ENCODE peak calls at places on chromosomes 13 and 19, in four cellular contexts. L is CD4-positive, alpha-beta T cell; G is AG04450; O is mammary epithelial cell. V is an unnamed sample.

GRCh38 chr19:48415869-48416268 is 22.4 kb downstream of the GRIN2D start:
- DNase-seq in L (no peak), G (no peak), O (no peak), V (no peak)

GRCh38 chr19:42965204-42965603 is 28.2 kb upstream of the PSG7 start:
- DNase-seq in L (no peak), O (peak), G (peak), V (peak)

GRCh38 chr13:106129273-106129672 is 406.2 kb downstream of the EFNB2 start:
- DNase-seq in O (no peak), L (no peak), G (no peak), V (peak)

GRCh38 chr13:100302391-100302790 is 213.5 kb downstream of the PCCA start:
- DNase-seq in L (no peak), G (no peak), O (no peak), V (no peak)

GRCh38 chr19:29542776-29543175 is 17.0 kb downstream of the VSTM2B start:
- DNase-seq in L (peak), O (no peak), G (no peak), V (no peak)

GRCh38 chr13:70249332-70250064 is 141.2 kb upstream of the KLHL1 start:
- DNase-seq in G (no peak), O (peak), L (no peak), V (peak)

GRCh38 chr13:101514695-101515275 is 62.3 kb downstream of the ITGBL1 start:
- DNase-seq in O (peak), L (no peak), G (peak), V (peak)

GRCh38 chr19:50331187-50332013 is 2.2 kb upstream of the KCNC3 start:
- DNase-seq in G (no peak), L (no peak), O (no peak), V (no peak)

GRCh38 chr13:51726446-51727185 is 77.3 kb downstream of the DHRS12 start:
- DNase-seq in G (peak), O (no peak), L (no peak), V (peak)

GRCh38 chr13:111033172-111034133 is 81.7 kb upstream of the ARHGEF7 start:
- DNase-seq in L (no peak), G (no peak), O (peak), V (peak)

GRCh38 chr13:113785051-113786010 is 26.3 kb downstream of the TMEM255B start:
- DNase-seq in O (peak), G (peak), L (peak), V (peak)

GRCh38 chr13:20230913-20231838 is 943 bp downstream of the GJB6 start:
- DNase-seq in O (no peak), G (no peak), L (peak), V (no peak)

GRCh38 chr19:1064661-1065605 is 2.0 kb upstream of the ARHGAP45 start:
- DNase-seq in L (peak), O (peak), G (no peak), V (peak)

DNA sequence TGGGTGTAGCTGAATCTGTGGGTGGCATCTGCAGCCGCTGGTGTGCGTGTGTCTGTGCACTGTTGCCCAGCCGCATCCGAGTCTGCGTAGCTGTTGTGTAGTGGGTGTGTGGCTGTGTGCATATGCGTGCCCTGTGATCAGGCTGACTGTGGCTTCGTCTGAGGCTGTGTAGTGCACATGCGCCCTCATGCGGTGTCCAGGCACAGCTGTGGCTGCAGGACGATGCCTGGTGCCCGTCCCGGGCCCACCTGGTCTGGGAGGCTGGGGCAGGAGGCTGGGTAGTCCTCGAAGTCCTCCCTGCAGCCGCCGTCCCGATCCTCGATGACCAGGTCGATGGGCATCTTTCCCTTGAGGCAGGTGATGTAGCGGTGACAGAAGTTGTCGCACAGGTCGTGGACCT is 4.9 kb downstream of the MEIS3 start:
- DNase-seq in G (no peak), L (no peak), O (no peak), V (peak)
- TF ChIP-seq CTCF in G (no peak), L (no peak), O (peak), V (peak)

DNA sequence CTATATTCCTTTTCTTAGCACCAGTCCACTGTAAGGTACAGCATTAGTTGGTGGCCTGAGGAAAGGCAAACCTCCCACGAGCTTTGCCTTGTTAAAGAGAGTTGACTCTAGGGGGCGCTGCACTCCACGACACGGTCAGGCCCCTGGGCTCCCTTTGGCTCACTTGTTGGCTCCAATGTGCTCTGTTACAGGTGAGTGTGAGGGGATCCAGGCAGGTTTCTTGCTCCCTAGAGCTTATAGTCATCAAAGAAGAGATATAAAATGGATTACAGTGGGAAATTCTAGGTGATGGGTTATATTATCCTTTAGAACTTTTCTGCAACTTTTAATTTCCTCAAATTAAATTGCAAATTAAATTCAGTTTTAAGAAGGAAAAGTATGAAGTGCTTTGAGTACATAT is 3.7 kb downstream of the WDR87 start:
- DNase-seq in L (peak), G (peak), O (peak), V (peak)
- TF ChIP-seq CTCF in L (peak), G (peak), O (peak), V (peak)

GRCh38 chr13:43094901-43095300 is 71.5 kb downstream of the DNAJC15 start:
- DNase-seq in L (no peak), O (no peak), G (no peak), V (no peak)
- TF ChIP-seq CTCF in L (no peak), O (no peak), G (no peak), V (no peak)

DNA sequence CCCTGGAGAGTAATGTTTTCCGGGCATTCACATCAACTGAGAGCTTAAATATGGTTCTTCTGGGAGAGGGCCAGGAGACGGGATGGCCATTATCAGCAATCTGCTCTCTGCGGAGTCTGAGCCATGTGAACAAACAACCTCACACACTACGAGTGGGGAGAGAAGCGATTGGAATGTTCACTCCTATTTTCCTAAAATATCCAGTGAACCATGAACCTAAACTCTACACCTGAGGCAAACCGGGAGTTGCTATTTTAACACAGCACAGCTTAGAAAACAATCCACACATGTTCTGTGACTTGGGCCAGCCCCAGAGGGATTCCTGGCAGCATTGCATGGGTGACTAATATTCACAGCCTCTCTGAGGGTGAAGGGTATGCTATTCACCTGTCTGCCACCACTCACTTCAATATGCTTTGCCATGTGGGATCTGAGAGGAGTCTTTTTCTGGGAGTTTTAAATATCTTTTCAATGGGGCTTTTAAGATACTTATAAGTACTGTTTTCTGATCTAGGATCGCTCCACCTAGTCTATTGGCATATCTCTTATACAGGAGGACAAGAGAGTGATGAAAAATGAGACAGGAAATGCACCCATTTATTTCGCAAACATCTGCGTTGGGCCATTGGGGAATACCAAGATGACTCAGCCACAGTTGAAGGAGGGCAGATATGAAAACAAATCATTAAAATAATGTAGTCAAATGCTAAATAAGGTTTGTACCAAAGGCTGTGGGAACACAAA is 72.6 kb upstream of the SERP2 start:
- DNase-seq in O (peak), L (no peak), G (no peak), V (peak)
- TF ChIP-seq CTCF in O (no peak), L (no peak), G (no peak), V (peak)

GRCh38 chr19:36939153-36939552 is 23.0 kb downstream of the ZNF568 start:
- DNase-seq in L (no peak), G (no peak), O (no peak), V (no peak)
- TF ChIP-seq CTCF in L (no peak), G (no peak), O (no peak), V (peak)

GRCh38 chr19:39188960-39189359 is 7.8 kb upstream of the NCCRP1 start:
- DNase-seq in G (no peak), L (no peak), O (no peak), V (no peak)

GRCh38 chr19:39190768-39191167 is 6.0 kb upstream of the NCCRP1 start:
- DNase-seq in O (no peak), L (no peak), G (no peak), V (no peak)

GRCh38 chr19:39183100-39183499 is 13.7 kb upstream of the NCCRP1 start:
- DNase-seq in L (no peak), O (no peak), G (no peak), V (peak)

GRCh38 chr19:39186391-39186790 is 10.4 kb upstream of the NCCRP1 start:
- DNase-seq in L (no peak), G (no peak), O (no peak), V (no peak)

DNA sequence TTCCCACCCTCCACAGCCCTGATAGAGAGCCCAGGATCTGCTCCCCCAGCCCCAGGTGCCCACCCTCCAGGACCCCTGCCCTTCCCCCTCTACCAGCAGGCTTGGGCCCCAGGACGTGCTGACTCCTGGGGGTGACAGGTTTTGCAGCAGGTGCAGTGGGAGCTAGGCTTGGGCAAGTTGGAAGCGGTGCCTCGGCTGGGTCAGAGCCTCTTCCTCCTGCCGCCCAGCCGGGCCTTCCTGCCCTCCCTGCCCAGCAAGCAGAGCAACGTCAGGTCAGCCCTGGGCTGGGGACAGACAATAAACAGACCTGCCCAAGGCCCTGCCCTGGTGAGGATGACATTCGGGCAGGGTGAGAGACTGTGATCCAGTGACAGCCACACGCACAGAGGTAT is 9.2 kb upstream of the NCCRP1 start:
- DNase-seq in O (no peak), L (no peak), G (no peak), V (no peak)
- TF ChIP-seq CTCF in O (no peak), L (peak), G (no peak), V (no peak)

GRCh38 chr13:23743717-23744116 is 145.5 kb downstream of the MIPEP start:
- DNase-seq in O (no peak), L (no peak), G (no peak), V (peak)

GRCh38 chr13:23744315-23744714 is 144.9 kb downstream of the MIPEP start:
- DNase-seq in G (no peak), O (peak), L (no peak), V (peak)

GRCh38 chr13:23740002-23740401 is 149.2 kb downstream of the MIPEP start:
- DNase-seq in O (no peak), G (no peak), L (no peak), V (no peak)

GRCh38 chr13:23743269-23743668 is 145.9 kb downstream of the MIPEP start:
- DNase-seq in O (peak), L (no peak), G (no peak), V (peak)

GRCh38 chr13:23741879-23742510 is 147.2 kb downstream of the MIPEP start:
- DNase-seq in G (no peak), L (no peak), O (no peak), V (no peak)
- TF ChIP-seq CTCF in G (peak), L (peak), O (peak), V (peak)

GRCh38 chr19:31548941-31549340 is 199.7 kb upstream of the TSHZ3 start:
- DNase-seq in G (peak), L (no peak), O (peak), V (peak)
- TF ChIP-seq CTCF in G (peak), L (no peak), O (peak), V (no peak)

V was measured in epithelial cell of esophagus.